ENCODE peak calls at places on chromosome 9, in eight cellular contexts. I, J, Z, M, F, R, T and E are unnamed samples.

GRCh38 chr9:86846679-86847078 is 100.6 kb downstream of the GAS1 start:
- DNase-seq in I (no peak), Z (no peak), R (peak), T (no peak), M (no peak), J (no peak), F (peak), E (peak)

GRCh38 chr9:33044162-33044673 is 19.1 kb downstream of the DNAJA1 start:
- DNase-seq in F (peak), Z (no peak), M (peak), T (peak), J (no peak), R (peak), I (peak), E (peak)

GRCh38 chr9:121844562-121844961 is 193.1 kb downstream of the DAB2IP start:
- DNase-seq in T (no peak), F (no peak), R (no peak), J (no peak), M (no peak), Z (no peak), I (no peak), E (no peak)

GRCh38 chr9:123058834-123059233 is 25.4 kb downstream of the GPR21 start:
- DNase-seq in J (no peak), F (peak), M (no peak), R (peak), I (peak), Z (no peak), T (no peak), E (peak)

GRCh38 chr9:108535526-108535925 is 320.3 kb downstream of the ACTL7B start:
- DNase-seq in M (no peak), T (peak), R (peak), F (no peak), J (no peak), I (peak), Z (no peak), E (no peak)

GRCh38 chr9:17191095-17191494 is 56.3 kb downstream of the CNTLN start:
- DNase-seq in J (no peak), I (no peak), M (no peak), Z (no peak), R (no peak), F (peak), T (no peak), E (peak)

GRCh38 chr9:107847977-107848376 is 358.4 kb upstream of the KLF4 start:
- DNase-seq in Z (no peak), R (peak), F (peak), M (no peak), I (no peak), T (no peak), J (no peak), E (peak)

GRCh38 chr9:3508078-3508431 is 17.7 kb downstream of the RFX3 start:
- DNase-seq in J (no peak), M (no peak), T (no peak), I (peak), Z (no peak), F (no peak), R (no peak), E (no peak)

GRCh38 chr9:80504525-80505235 is 932.9 kb downstream of the TLE4 start:
- DNase-seq in Z (no peak), I (no peak), R (no peak), T (no peak), M (no peak), F (no peak), J (no peak), E (peak)

GRCh38 chr9:98191615-98192502 is 578 bp downstream of the CORO2A start:
- DNase-seq in Z (no peak), J (no peak), M (peak), I (no peak), F (no peak), R (no peak), T (peak), E (no peak)

GRCh38 chr9:85402541-85402940 is 339.2 kb downstream of the AGTPBP1 start:
- DNase-seq in I (no peak), F (no peak), R (no peak), M (no peak), Z (no peak), T (no peak), J (no peak), E (no peak)

GRCh38 chr9:37034320-37034937 is 361 bp upstream of the PAX5 start:
- DNase-seq in Z (no peak), J (no peak), M (no peak), I (no peak), R (no peak), T (peak), F (no peak), E (no peak)

GRCh38 chr9:37033753-37034319 is at the start of gene PAX5:
- DNase-seq in F (no peak), I (no peak), J (no peak), T (peak), R (no peak), Z (no peak), M (no peak), E (no peak)

GRCh38 chr9:37036237-37037136 is 2.4 kb upstream of the PAX5 start:
- DNase-seq in F (peak), T (peak), J (no peak), M (peak), I (no peak), R (no peak), Z (no peak), E (peak)

GRCh38 chr9:37035472-37036236 is 1.6 kb upstream of the PAX5 start:
- DNase-seq in T (peak), J (no peak), F (no peak), I (no peak), Z (no peak), M (no peak), R (no peak), E (peak)

GRCh38 chr9:37034938-37035471 is 937 bp upstream of the PAX5 start:
- DNase-seq in T (peak), I (no peak), J (no peak), R (no peak), M (no peak), Z (no peak), F (no peak), E (no peak)
- TF ChIP-seq CTCF in T (peak), I (peak), J (no peak), R (no peak), M (no peak), Z (no peak), F (no peak), E (no peak)

GRCh38 chr9:76394896-76395244 is 644 bp upstream of the RFK start:
- DNase-seq in Z (no peak), R (peak), T (peak), J (peak), F (no peak), M (no peak), I (peak), E (peak)

GRCh38 chr9:76394023-76394895 is at the start of gene RFK:
- DNase-seq in J (peak), M (peak), T (peak), F (peak), I (peak), Z (peak), R (peak), E (peak)

GRCh38 chr9:76396144-76396543 is 1.9 kb upstream of the RFK start:
- DNase-seq in F (no peak), T (no peak), R (no peak), J (no peak), I (no peak), M (no peak), Z (no peak), E (no peak)

GRCh38 chr9:76396597-76396996 is 2.4 kb upstream of the RFK start:
- DNase-seq in M (no peak), R (no peak), F (no peak), Z (no peak), T (no peak), I (no peak), J (no peak), E (no peak)

DNA sequence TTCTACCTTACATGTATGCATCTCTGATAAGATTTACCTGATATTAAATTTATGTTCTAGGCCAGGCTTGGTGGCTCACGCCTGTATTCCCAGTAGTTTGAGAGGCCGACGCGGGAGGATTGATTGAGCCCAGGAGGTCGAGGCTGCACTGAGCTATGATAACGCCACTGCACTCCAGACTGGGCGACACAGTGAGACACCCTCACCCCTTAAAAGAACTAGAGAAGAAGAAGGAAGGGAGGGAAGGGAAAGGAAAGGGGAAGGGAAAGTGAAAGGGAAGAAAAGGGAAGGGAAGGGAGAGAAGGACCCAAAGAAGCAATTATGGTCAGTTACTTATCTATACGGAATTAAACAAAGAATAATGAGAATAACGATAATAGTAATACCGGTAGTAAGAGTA is 1.2 kb upstream of the RFK start:
- DNase-seq in T (no peak), R (no peak), F (no peak), J (no peak), Z (no peak), I (no peak), M (no peak), E (no peak)
- H3K4me3 ChIP-seq in T (peak), R (peak), F (peak), J (no peak), Z (peak), I (peak), M (peak), E (peak)

DNA sequence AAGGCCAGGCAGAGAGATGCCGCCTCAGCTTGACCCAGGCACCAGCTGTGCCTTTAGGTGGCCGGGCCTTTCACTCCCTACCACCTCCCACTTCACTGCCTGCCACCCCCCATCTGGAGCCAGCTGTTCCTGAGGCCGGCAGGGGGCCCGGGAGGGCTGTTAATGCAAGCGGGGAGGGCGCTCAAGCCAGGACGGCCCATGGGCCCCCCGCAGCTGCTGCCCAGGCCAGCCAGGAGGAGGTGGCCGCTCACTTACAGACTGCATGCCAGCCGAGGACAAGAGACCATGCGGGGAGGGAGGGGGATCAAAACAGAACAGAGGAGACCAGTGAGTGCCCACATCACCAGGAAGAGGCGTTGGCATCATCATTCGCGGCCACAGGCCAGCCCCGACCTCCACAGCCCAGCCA is 4.5 kb downstream of the ABCA2 start:
- DNase-seq in F (no peak), Z (no peak), R (no peak), J (no peak), M (no peak), T (no peak), I (no peak), E (no peak)
- TF ChIP-seq CTCF in F (no peak), Z (no peak), R (no peak), J (no peak), M (no peak), T (no peak), I (no peak), E (no peak)

GRCh38 chr9:129021091-129021490 is 7.0 kb downstream of the SH3GLB2 start:
- DNase-seq in T (no peak), Z (peak), I (no peak), M (no peak), F (no peak), R (no peak), J (no peak), E (no peak)

GRCh38 chr9:129026442-129027223 is 1.5 kb downstream of the SH3GLB2 start:
- DNase-seq in I (no peak), J (no peak), R (no peak), T (peak), F (no peak), Z (no peak), M (no peak), E (peak)

GRCh38 chr9:129022037-129022436 is 6.1 kb downstream of the SH3GLB2 start:
- DNase-seq in F (no peak), I (no peak), R (no peak), Z (no peak), T (no peak), M (no peak), J (no peak), E (no peak)

GRCh38 chr9:129023908-129024233 is 4.3 kb downstream of the SH3GLB2 start:
- DNase-seq in F (no peak), R (no peak), I (no peak), Z (no peak), M (no peak), J (no peak), T (no peak), E (no peak)

GRCh38 chr9:129023036-129023907 is 4.9 kb downstream of the SH3GLB2 start:
- DNase-seq in Z (no peak), I (no peak), F (peak), J (no peak), M (no peak), T (no peak), R (peak), E (peak)
- H3K4me3 ChIP-seq in Z (no peak), I (no peak), F (no peak), J (no peak), M (no peak), T (no peak), R (no peak), E (no peak)

DNA sequence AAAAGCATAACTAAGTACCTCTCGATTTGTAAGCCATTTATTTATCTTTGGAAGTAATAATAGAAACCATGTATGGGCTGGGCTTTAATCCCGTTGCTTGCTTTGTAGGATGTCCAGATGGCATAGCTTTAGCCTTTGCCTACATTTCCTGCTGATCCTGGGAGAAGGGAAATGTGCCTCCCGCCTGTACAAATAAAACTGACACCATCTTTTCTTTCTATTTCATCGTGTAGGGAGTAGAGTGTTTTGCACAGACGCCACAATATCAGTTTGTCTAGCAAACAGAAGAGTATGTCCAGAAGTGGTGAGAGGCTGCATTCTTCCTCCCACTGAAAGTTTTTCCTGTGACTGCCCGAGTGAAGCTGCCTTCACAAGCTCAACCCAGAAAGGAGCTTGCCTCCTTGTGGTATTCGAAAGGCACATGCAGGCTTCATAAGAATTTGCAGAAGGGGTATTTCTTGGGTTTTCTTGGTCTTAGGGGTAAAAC is 24.7 kb upstream of the TJP2 start:
- DNase-seq in M (no peak), J (no peak), T (peak), Z (no peak), R (peak), I (no peak), F (peak), E (peak)
- TF ChIP-seq CTCF in M (peak), J (no peak), T (peak), Z (no peak), R (peak), I (no peak), F (peak), E (peak)

GRCh38 chr9:137268538-137269201 is 8.9 kb upstream of the TOR4A start:
- DNase-seq in T (no peak), M (no peak), R (no peak), J (no peak), Z (no peak), F (no peak), I (no peak), E (peak)
- H3K4me3 ChIP-seq in T (no peak), M (no peak), R (no peak), J (no peak), Z (peak), F (no peak), I (no peak), E (no peak)

GRCh38 chr9:12716823-12717222 is 23.6 kb downstream of the TYRP1 start:
- DNase-seq in J (no peak), I (no peak), Z (no peak), R (no peak), T (no peak), M (no peak), F (no peak), E (no peak)
- TF ChIP-seq CTCF in J (peak), I (peak), Z (no peak), R (peak), T (no peak), M (no peak), F (no peak), E (no peak)

DNA sequence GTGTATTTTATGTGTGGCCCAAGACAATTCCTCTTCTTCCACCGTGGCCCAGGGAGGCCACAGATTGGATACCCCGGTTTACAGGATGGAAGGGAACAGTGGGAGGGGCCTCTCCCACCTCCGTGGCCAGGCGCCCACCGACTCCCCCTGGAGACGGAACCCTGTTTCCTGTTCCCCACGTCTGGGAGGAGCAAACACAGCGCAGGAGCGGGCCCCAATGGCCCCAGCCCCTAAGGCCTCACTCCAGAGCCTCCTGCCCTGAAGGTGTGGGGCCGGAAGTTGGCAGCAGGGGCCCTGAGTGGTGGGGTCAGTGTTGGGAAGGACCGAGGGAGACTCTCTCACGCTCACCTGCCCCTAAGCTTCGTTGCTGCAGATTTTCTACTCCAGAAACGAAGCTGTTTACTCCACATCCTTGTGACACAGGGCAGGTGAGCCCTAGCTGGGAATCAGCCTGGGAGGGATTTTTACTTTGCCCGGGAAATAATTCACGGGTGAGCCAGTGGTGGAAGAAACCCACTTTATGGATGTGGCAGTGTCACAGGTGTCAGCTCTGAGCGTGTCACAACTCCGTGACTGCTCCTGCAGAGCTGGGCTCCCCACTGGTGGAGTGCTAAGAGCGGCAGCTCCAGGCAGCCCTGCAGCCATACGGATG is 77.6 kb upstream of the OLFM1 start:
- DNase-seq in Z (no peak), I (no peak), T (no peak), M (peak), J (peak), R (no peak), F (no peak), E (no peak)
- H3K4me3 ChIP-seq in Z (no peak), I (no peak), T (no peak), M (no peak), J (no peak), R (no peak), F (no peak), E (no peak)

GRCh38 chr9:110842169-110842568 is 173.6 kb downstream of the MUSK start:
- DNase-seq in J (peak), Z (peak), I (no peak), R (no peak), T (peak), M (no peak), F (no peak), E (no peak)
- TF ChIP-seq CTCF in J (peak), Z (peak), I (no peak), R (no peak), T (peak), M (no peak), F (no peak), E (no peak)

GRCh38 chr9:136400038-136400834 is at the start of gene SNAPC4:
- DNase-seq in M (peak), T (peak), J (peak), Z (no peak), I (peak), R (peak), F (peak), E (peak)

GRCh38 chr9:136399176-136400037 is 563 bp downstream of the SNAPC4 start:
- DNase-seq in T (peak), F (no peak), Z (no peak), R (peak), J (no peak), M (peak), I (no peak), E (peak)

GRCh38 chr9:136396219-136396515 is 3.8 kb downstream of the SNAPC4 start:
- DNase-seq in M (no peak), R (no peak), Z (no peak), T (no peak), J (no peak), I (no peak), F (no peak), E (no peak)

GRCh38 chr9:136397643-136398042 is 2.3 kb downstream of the SNAPC4 start:
- DNase-seq in F (no peak), I (no peak), R (no peak), Z (no peak), M (no peak), J (no peak), T (no peak), E (no peak)

GRCh38 chr9:136398286-136398685 is 1.7 kb downstream of the SNAPC4 start:
- DNase-seq in R (no peak), F (no peak), J (no peak), M (no peak), I (no peak), T (no peak), Z (no peak), E (no peak)
- H3K4me3 ChIP-seq in R (no peak), F (no peak), J (peak), M (no peak), I (no peak), T (no peak), Z (peak), E (no peak)